ENCODE peak calls at places on chromosome 16, in five cellular contexts. One of them, this sample, is unnamed.

GRCh38 chr16:85466989-85467388 is 146.1 kb upstream of the GSE1 start:
- DNase-seq in stimulated activated CD4-positive, alpha-beta T cell treated with anti-CD3 and anti-CD28 coated beads, Interleukin-15, amount 100 ng/mL, for 1 hour: no peak
- DNase-seq in immature natural killer cell: no peak
- DNase-seq in epithelial cell of prostate: no peak
- DNase-seq in T-cell: no peak
- DNase-seq in this sample: no peak

GRCh38 chr16:78629173-78629572 is 529.7 kb downstream of the WWOX start:
- DNase-seq in stimulated activated CD4-positive, alpha-beta T cell treated with anti-CD3 and anti-CD28 coated beads, Interleukin-15, amount 100 ng/mL, for 1 hour: no peak
- DNase-seq in immature natural killer cell: no peak
- DNase-seq in epithelial cell of prostate: no peak
- DNase-seq in T-cell: no peak
- DNase-seq in this sample: no peak

GRCh38 chr16:69565611-69566436 is at the start of gene NFAT5:
- DNase-seq in stimulated activated CD4-positive, alpha-beta T cell treated with anti-CD3 and anti-CD28 coated beads, Interleukin-15, amount 100 ng/mL, for 1 hour: peak; percentile 90
- DNase-seq in immature natural killer cell: peak; percentile 95
- DNase-seq in epithelial cell of prostate: peak; percentile 16
- DNase-seq in T-cell: peak; percentile 71
- DNase-seq in this sample: peak; percentile 53

GRCh38 chr16:79767597-79768280 is 167.2 kb upstream of the MAF start:
- DNase-seq in stimulated activated CD4-positive, alpha-beta T cell treated with anti-CD3 and anti-CD28 coated beads, Interleukin-15, amount 100 ng/mL, for 1 hour: no peak
- DNase-seq in immature natural killer cell: no peak
- DNase-seq in epithelial cell of prostate: no peak
- DNase-seq in T-cell: no peak
- DNase-seq in this sample: no peak

GRCh38 chr16:31177136-31177535 is 2.8 kb upstream of the FUS start:
- DNase-seq in stimulated activated CD4-positive, alpha-beta T cell treated with anti-CD3 and anti-CD28 coated beads, Interleukin-15, amount 100 ng/mL, for 1 hour: no peak
- DNase-seq in immature natural killer cell: peak; percentile 77
- DNase-seq in epithelial cell of prostate: peak; percentile 76
- DNase-seq in T-cell: peak; percentile 56
- DNase-seq in this sample: no peak

GRCh38 chr16:55815320-55815719 is 17.6 kb downstream of the CES1 start:
- DNase-seq in stimulated activated CD4-positive, alpha-beta T cell treated with anti-CD3 and anti-CD28 coated beads, Interleukin-15, amount 100 ng/mL, for 1 hour: no peak
- DNase-seq in immature natural killer cell: no peak
- DNase-seq in epithelial cell of prostate: no peak
- DNase-seq in T-cell: no peak
- DNase-seq in this sample: no peak

GRCh38 chr16:86353934-86354333 is 156.4 kb upstream of the FOXF1 start:
- DNase-seq in stimulated activated CD4-positive, alpha-beta T cell treated with anti-CD3 and anti-CD28 coated beads, Interleukin-15, amount 100 ng/mL, for 1 hour: no peak
- DNase-seq in immature natural killer cell: no peak
- DNase-seq in epithelial cell of prostate: no peak
- DNase-seq in T-cell: no peak
- DNase-seq in this sample: no peak

GRCh38 chr16:31876955-31877828 is 3.6 kb downstream of the ZNF267 start:
- DNase-seq in stimulated activated CD4-positive, alpha-beta T cell treated with anti-CD3 and anti-CD28 coated beads, Interleukin-15, amount 100 ng/mL, for 1 hour: no peak
- DNase-seq in immature natural killer cell: no peak
- DNase-seq in epithelial cell of prostate: peak; percentile 66
- DNase-seq in T-cell: peak; percentile 43
- DNase-seq in this sample: peak; percentile 90

GRCh38 chr16:58753711-58754134 is 19.6 kb upstream of the GOT2 start:
- DNase-seq in stimulated activated CD4-positive, alpha-beta T cell treated with anti-CD3 and anti-CD28 coated beads, Interleukin-15, amount 100 ng/mL, for 1 hour: no peak
- DNase-seq in immature natural killer cell: no peak
- DNase-seq in epithelial cell of prostate: no peak
- DNase-seq in T-cell: no peak
- DNase-seq in this sample: no peak

GRCh38 chr16:866252-866651 is 65.7 kb upstream of the GNG13 start:
- DNase-seq in stimulated activated CD4-positive, alpha-beta T cell treated with anti-CD3 and anti-CD28 coated beads, Interleukin-15, amount 100 ng/mL, for 1 hour: no peak
- DNase-seq in immature natural killer cell: no peak
- DNase-seq in epithelial cell of prostate: no peak
- DNase-seq in T-cell: no peak
- DNase-seq in this sample: no peak

GRCh38 chr16:87829123-87829980 is 40.0 kb downstream of the SLC7A5 start:
- DNase-seq in stimulated activated CD4-positive, alpha-beta T cell treated with anti-CD3 and anti-CD28 coated beads, Interleukin-15, amount 100 ng/mL, for 1 hour: no peak
- DNase-seq in immature natural killer cell: no peak
- DNase-seq in epithelial cell of prostate: no peak
- DNase-seq in T-cell: no peak
- DNase-seq in this sample: no peak

GRCh38 chr16:23742761-23743160 is 12.1 kb upstream of the CHP2 start:
- DNase-seq in stimulated activated CD4-positive, alpha-beta T cell treated with anti-CD3 and anti-CD28 coated beads, Interleukin-15, amount 100 ng/mL, for 1 hour: no peak
- DNase-seq in immature natural killer cell: no peak
- DNase-seq in epithelial cell of prostate: no peak
- DNase-seq in T-cell: no peak
- DNase-seq in this sample: no peak

GRCh38 chr16:22665048-22665797 is 148.7 kb upstream of the HS3ST2 start:
- DNase-seq in stimulated activated CD4-positive, alpha-beta T cell treated with anti-CD3 and anti-CD28 coated beads, Interleukin-15, amount 100 ng/mL, for 1 hour: no peak
- DNase-seq in immature natural killer cell: no peak
- DNase-seq in epithelial cell of prostate: no peak
- DNase-seq in T-cell: no peak
- DNase-seq in this sample: no peak